ENCODE peak calls at places on chromosome 16, in nine cellular contexts. One of them, this sample, is unnamed.

GRCh38 chr16:9136596-9136995 is 45.2 kb downstream of the HAPSTR1 start:
- DNase-seq in stimulated activated CD8-positive, alpha-beta memory T cell treated with anti-CD3 and anti-CD28 coated beads, Interleukin-7, amount 100 ng/mL, for 1 hour: no peak
- DNase-seq in breast epithelium: no peak
- DNase-seq in NCI-H1694: no peak
- DNase-seq in astrocyte of the cerebellum: no peak
- DNase-seq in stimulated activated CD4-positive, alpha-beta T cell treated with anti-CD3 and anti-CD28 coated beads, Interleukin-12 subunit alpha, Interleukin-12 subunit beta, amount 100 ng/mL, for 4 hours: no peak
- DNase-seq in nephron progenitor cell: no peak
- DNase-seq in activated naive CD4-positive, alpha-beta T cell: no peak
- DNase-seq in KG1: no peak
- DNase-seq in this sample: no peak

GRCh38 chr16:88905563-88905962 is 39.1 kb upstream of the PABPN1L start:
- DNase-seq in stimulated activated CD8-positive, alpha-beta memory T cell treated with anti-CD3 and anti-CD28 coated beads, Interleukin-7, amount 100 ng/mL, for 1 hour: no peak
- DNase-seq in breast epithelium: no peak
- DNase-seq in NCI-H1694: no peak
- DNase-seq in astrocyte of the cerebellum: no peak
- DNase-seq in stimulated activated CD4-positive, alpha-beta T cell treated with anti-CD3 and anti-CD28 coated beads, Interleukin-12 subunit alpha, Interleukin-12 subunit beta, amount 100 ng/mL, for 4 hours: no peak
- DNase-seq in nephron progenitor cell: peak
- DNase-seq in activated naive CD4-positive, alpha-beta T cell: no peak
- DNase-seq in KG1: no peak
- DNase-seq in this sample: peak

GRCh38 chr16:75263963-75264445 is 12.6 kb upstream of the BCAR1 start:
- DNase-seq in stimulated activated CD8-positive, alpha-beta memory T cell treated with anti-CD3 and anti-CD28 coated beads, Interleukin-7, amount 100 ng/mL, for 1 hour: no peak
- DNase-seq in breast epithelium: no peak
- DNase-seq in NCI-H1694: no peak
- DNase-seq in astrocyte of the cerebellum: no peak
- DNase-seq in stimulated activated CD4-positive, alpha-beta T cell treated with anti-CD3 and anti-CD28 coated beads, Interleukin-12 subunit alpha, Interleukin-12 subunit beta, amount 100 ng/mL, for 4 hours: no peak
- DNase-seq in nephron progenitor cell: no peak
- DNase-seq in activated naive CD4-positive, alpha-beta T cell: no peak
- DNase-seq in KG1: no peak
- DNase-seq in this sample: peak

GRCh38 chr16:934178-934577 is 36.6 kb downstream of the LMF1 start:
- DNase-seq in stimulated activated CD8-positive, alpha-beta memory T cell treated with anti-CD3 and anti-CD28 coated beads, Interleukin-7, amount 100 ng/mL, for 1 hour: no peak
- DNase-seq in breast epithelium: no peak
- DNase-seq in NCI-H1694: no peak
- DNase-seq in astrocyte of the cerebellum: no peak
- DNase-seq in stimulated activated CD4-positive, alpha-beta T cell treated with anti-CD3 and anti-CD28 coated beads, Interleukin-12 subunit alpha, Interleukin-12 subunit beta, amount 100 ng/mL, for 4 hours: no peak
- DNase-seq in nephron progenitor cell: no peak
- DNase-seq in activated naive CD4-positive, alpha-beta T cell: no peak
- DNase-seq in KG1: no peak
- DNase-seq in this sample: no peak

GRCh38 chr16:75264531-75264998 is 13.1 kb upstream of the BCAR1 start:
- DNase-seq in stimulated activated CD8-positive, alpha-beta memory T cell treated with anti-CD3 and anti-CD28 coated beads, Interleukin-7, amount 100 ng/mL, for 1 hour: no peak
- DNase-seq in breast epithelium: no peak
- DNase-seq in NCI-H1694: no peak
- DNase-seq in astrocyte of the cerebellum: no peak
- DNase-seq in stimulated activated CD4-positive, alpha-beta T cell treated with anti-CD3 and anti-CD28 coated beads, Interleukin-12 subunit alpha, Interleukin-12 subunit beta, amount 100 ng/mL, for 4 hours: no peak
- DNase-seq in nephron progenitor cell: no peak
- DNase-seq in activated naive CD4-positive, alpha-beta T cell: no peak
- DNase-seq in KG1: no peak
- DNase-seq in this sample: peak

GRCh38 chr16:48498761-48499600 is 111.0 kb downstream of the N4BP1 start:
- DNase-seq in stimulated activated CD8-positive, alpha-beta memory T cell treated with anti-CD3 and anti-CD28 coated beads, Interleukin-7, amount 100 ng/mL, for 1 hour: no peak
- DNase-seq in breast epithelium: no peak
- DNase-seq in NCI-H1694: no peak
- DNase-seq in astrocyte of the cerebellum: no peak
- DNase-seq in stimulated activated CD4-positive, alpha-beta T cell treated with anti-CD3 and anti-CD28 coated beads, Interleukin-12 subunit alpha, Interleukin-12 subunit beta, amount 100 ng/mL, for 4 hours: no peak
- DNase-seq in nephron progenitor cell: peak
- DNase-seq in activated naive CD4-positive, alpha-beta T cell: no peak
- DNase-seq in KG1: no peak
- DNase-seq in this sample: no peak

GRCh38 chr16:47503936-47504335 is 42.8 kb downstream of the PHKB start:
- DNase-seq in stimulated activated CD8-positive, alpha-beta memory T cell treated with anti-CD3 and anti-CD28 coated beads, Interleukin-7, amount 100 ng/mL, for 1 hour: no peak
- DNase-seq in breast epithelium: no peak
- DNase-seq in NCI-H1694: no peak
- DNase-seq in astrocyte of the cerebellum: no peak
- DNase-seq in stimulated activated CD4-positive, alpha-beta T cell treated with anti-CD3 and anti-CD28 coated beads, Interleukin-12 subunit alpha, Interleukin-12 subunit beta, amount 100 ng/mL, for 4 hours: no peak
- DNase-seq in nephron progenitor cell: no peak
- DNase-seq in activated naive CD4-positive, alpha-beta T cell: no peak
- DNase-seq in KG1: no peak
- DNase-seq in this sample: peak

GRCh38 chr16:2919511-2920255 is 8.0 kb downstream of the FLYWCH1 start:
- DNase-seq in stimulated activated CD8-positive, alpha-beta memory T cell treated with anti-CD3 and anti-CD28 coated beads, Interleukin-7, amount 100 ng/mL, for 1 hour: peak
- DNase-seq in breast epithelium: no peak
- DNase-seq in NCI-H1694: peak
- DNase-seq in astrocyte of the cerebellum: peak
- DNase-seq in stimulated activated CD4-positive, alpha-beta T cell treated with anti-CD3 and anti-CD28 coated beads, Interleukin-12 subunit alpha, Interleukin-12 subunit beta, amount 100 ng/mL, for 4 hours: peak
- DNase-seq in nephron progenitor cell: peak
- DNase-seq in activated naive CD4-positive, alpha-beta T cell: no peak
- DNase-seq in KG1: peak
- DNase-seq in this sample: peak

GRCh38 chr16:22375117-22375962 is 921 bp upstream of the CDR2 start:
- DNase-seq in stimulated activated CD8-positive, alpha-beta memory T cell treated with anti-CD3 and anti-CD28 coated beads, Interleukin-7, amount 100 ng/mL, for 1 hour: no peak
- DNase-seq in breast epithelium: no peak
- DNase-seq in NCI-H1694: no peak
- DNase-seq in astrocyte of the cerebellum: no peak
- DNase-seq in stimulated activated CD4-positive, alpha-beta T cell treated with anti-CD3 and anti-CD28 coated beads, Interleukin-12 subunit alpha, Interleukin-12 subunit beta, amount 100 ng/mL, for 4 hours: no peak
- DNase-seq in nephron progenitor cell: no peak
- DNase-seq in activated naive CD4-positive, alpha-beta T cell: no peak
- DNase-seq in KG1: no peak
- DNase-seq in this sample: no peak

GRCh38 chr16:77949445-77949844 is 72.9 kb upstream of the CLEC3A start:
- DNase-seq in stimulated activated CD8-positive, alpha-beta memory T cell treated with anti-CD3 and anti-CD28 coated beads, Interleukin-7, amount 100 ng/mL, for 1 hour: no peak
- DNase-seq in breast epithelium: no peak
- DNase-seq in NCI-H1694: no peak
- DNase-seq in astrocyte of the cerebellum: no peak
- DNase-seq in stimulated activated CD4-positive, alpha-beta T cell treated with anti-CD3 and anti-CD28 coated beads, Interleukin-12 subunit alpha, Interleukin-12 subunit beta, amount 100 ng/mL, for 4 hours: no peak
- DNase-seq in nephron progenitor cell: no peak
- DNase-seq in activated naive CD4-positive, alpha-beta T cell: no peak
- DNase-seq in KG1: no peak
- DNase-seq in this sample: no peak

GRCh38 chr16:52466998-52467397 is 79.9 kb downstream of the TOX3 start:
- DNase-seq in stimulated activated CD8-positive, alpha-beta memory T cell treated with anti-CD3 and anti-CD28 coated beads, Interleukin-7, amount 100 ng/mL, for 1 hour: no peak
- DNase-seq in breast epithelium: no peak
- DNase-seq in NCI-H1694: peak
- DNase-seq in astrocyte of the cerebellum: peak
- DNase-seq in stimulated activated CD4-positive, alpha-beta T cell treated with anti-CD3 and anti-CD28 coated beads, Interleukin-12 subunit alpha, Interleukin-12 subunit beta, amount 100 ng/mL, for 4 hours: no peak
- DNase-seq in nephron progenitor cell: no peak
- DNase-seq in activated naive CD4-positive, alpha-beta T cell: no peak
- DNase-seq in KG1: no peak
- DNase-seq in this sample: no peak

GRCh38 chr16:8885674-8886592 is 3.8 kb downstream of the LITAFD start:
- DNase-seq in stimulated activated CD8-positive, alpha-beta memory T cell treated with anti-CD3 and anti-CD28 coated beads, Interleukin-7, amount 100 ng/mL, for 1 hour: no peak
- DNase-seq in breast epithelium: no peak
- DNase-seq in NCI-H1694: no peak
- DNase-seq in astrocyte of the cerebellum: no peak
- DNase-seq in stimulated activated CD4-positive, alpha-beta T cell treated with anti-CD3 and anti-CD28 coated beads, Interleukin-12 subunit alpha, Interleukin-12 subunit beta, amount 100 ng/mL, for 4 hours: no peak
- DNase-seq in nephron progenitor cell: no peak
- DNase-seq in activated naive CD4-positive, alpha-beta T cell: no peak
- DNase-seq in KG1: no peak
- DNase-seq in this sample: peak

GRCh38 chr16:81061307-81061640 is 15.8 kb downstream of the C16orf46 start:
- DNase-seq in stimulated activated CD8-positive, alpha-beta memory T cell treated with anti-CD3 and anti-CD28 coated beads, Interleukin-7, amount 100 ng/mL, for 1 hour: no peak
- DNase-seq in breast epithelium: no peak
- DNase-seq in NCI-H1694: no peak
- DNase-seq in astrocyte of the cerebellum: no peak
- DNase-seq in stimulated activated CD4-positive, alpha-beta T cell treated with anti-CD3 and anti-CD28 coated beads, Interleukin-12 subunit alpha, Interleukin-12 subunit beta, amount 100 ng/mL, for 4 hours: no peak
- DNase-seq in nephron progenitor cell: no peak
- DNase-seq in activated naive CD4-positive, alpha-beta T cell: no peak
- DNase-seq in KG1: no peak
- DNase-seq in this sample: no peak

GRCh38 chr16:52976539-52977167 is 76.0 kb downstream of the CHD9NB start:
- DNase-seq in stimulated activated CD8-positive, alpha-beta memory T cell treated with anti-CD3 and anti-CD28 coated beads, Interleukin-7, amount 100 ng/mL, for 1 hour: no peak
- DNase-seq in breast epithelium: no peak
- DNase-seq in NCI-H1694: no peak
- DNase-seq in astrocyte of the cerebellum: no peak
- DNase-seq in stimulated activated CD4-positive, alpha-beta T cell treated with anti-CD3 and anti-CD28 coated beads, Interleukin-12 subunit alpha, Interleukin-12 subunit beta, amount 100 ng/mL, for 4 hours: no peak
- DNase-seq in nephron progenitor cell: no peak
- DNase-seq in activated naive CD4-positive, alpha-beta T cell: no peak
- DNase-seq in KG1: no peak
- DNase-seq in this sample: peak

GRCh38 chr16:11211061-11211976 is 44.7 kb downstream of the SOCS1 start:
- DNase-seq in stimulated activated CD8-positive, alpha-beta memory T cell treated with anti-CD3 and anti-CD28 coated beads, Interleukin-7, amount 100 ng/mL, for 1 hour: no peak
- DNase-seq in breast epithelium: no peak
- DNase-seq in NCI-H1694: no peak
- DNase-seq in astrocyte of the cerebellum: no peak
- DNase-seq in stimulated activated CD4-positive, alpha-beta T cell treated with anti-CD3 and anti-CD28 coated beads, Interleukin-12 subunit alpha, Interleukin-12 subunit beta, amount 100 ng/mL, for 4 hours: no peak
- DNase-seq in nephron progenitor cell: no peak
- DNase-seq in activated naive CD4-positive, alpha-beta T cell: no peak
- DNase-seq in KG1: no peak
- DNase-seq in this sample: no peak

GRCh38 chr16:53878216-53878615 is 174.3 kb downstream of the FTO start:
- DNase-seq in stimulated activated CD8-positive, alpha-beta memory T cell treated with anti-CD3 and anti-CD28 coated beads, Interleukin-7, amount 100 ng/mL, for 1 hour: no peak
- DNase-seq in breast epithelium: no peak
- DNase-seq in NCI-H1694: no peak
- DNase-seq in astrocyte of the cerebellum: peak
- DNase-seq in stimulated activated CD4-positive, alpha-beta T cell treated with anti-CD3 and anti-CD28 coated beads, Interleukin-12 subunit alpha, Interleukin-12 subunit beta, amount 100 ng/mL, for 4 hours: no peak
- DNase-seq in nephron progenitor cell: no peak
- DNase-seq in activated naive CD4-positive, alpha-beta T cell: no peak
- DNase-seq in KG1: no peak
- DNase-seq in this sample: no peak

GRCh38 chr16:90046122-90046970 is 27.1 kb upstream of the DBNDD1 start:
- DNase-seq in stimulated activated CD8-positive, alpha-beta memory T cell treated with anti-CD3 and anti-CD28 coated beads, Interleukin-7, amount 100 ng/mL, for 1 hour: no peak
- DNase-seq in breast epithelium: peak
- DNase-seq in NCI-H1694: peak
- DNase-seq in astrocyte of the cerebellum: no peak
- DNase-seq in stimulated activated CD4-positive, alpha-beta T cell treated with anti-CD3 and anti-CD28 coated beads, Interleukin-12 subunit alpha, Interleukin-12 subunit beta, amount 100 ng/mL, for 4 hours: no peak
- DNase-seq in nephron progenitor cell: no peak
- DNase-seq in activated naive CD4-positive, alpha-beta T cell: no peak
- DNase-seq in KG1: no peak
- DNase-seq in this sample: no peak

GRCh38 chr16:24499193-24499814 is 40.1 kb upstream of the RBBP6 start:
- DNase-seq in stimulated activated CD8-positive, alpha-beta memory T cell treated with anti-CD3 and anti-CD28 coated beads, Interleukin-7, amount 100 ng/mL, for 1 hour: no peak
- DNase-seq in breast epithelium: no peak
- DNase-seq in NCI-H1694: no peak
- DNase-seq in astrocyte of the cerebellum: no peak
- DNase-seq in stimulated activated CD4-positive, alpha-beta T cell treated with anti-CD3 and anti-CD28 coated beads, Interleukin-12 subunit alpha, Interleukin-12 subunit beta, amount 100 ng/mL, for 4 hours: no peak
- DNase-seq in nephron progenitor cell: peak
- DNase-seq in activated naive CD4-positive, alpha-beta T cell: no peak
- DNase-seq in KG1: no peak
- DNase-seq in this sample: peak

GRCh38 chr16:84599528-84600202 is 18.2 kb downstream of the COTL1 start:
- DNase-seq in stimulated activated CD8-positive, alpha-beta memory T cell treated with anti-CD3 and anti-CD28 coated beads, Interleukin-7, amount 100 ng/mL, for 1 hour: no peak
- DNase-seq in breast epithelium: no peak
- DNase-seq in NCI-H1694: peak
- DNase-seq in astrocyte of the cerebellum: peak
- DNase-seq in stimulated activated CD4-positive, alpha-beta T cell treated with anti-CD3 and anti-CD28 coated beads, Interleukin-12 subunit alpha, Interleukin-12 subunit beta, amount 100 ng/mL, for 4 hours: peak
- DNase-seq in nephron progenitor cell: peak
- DNase-seq in activated naive CD4-positive, alpha-beta T cell: no peak
- DNase-seq in KG1: peak
- DNase-seq in this sample: peak